ENCODE peak calls at places on chromosome 14, in four cellular contexts. One of them, this sample, is unnamed.

GRCh38 chr14:21796912-21797311 is 123.3 kb upstream of the OR4E1 start:
- DNase-seq in AG08396: no peak
- DNase-seq in iris pigment epithelial cell: no peak
- DNase-seq in B cell: no peak
- DNase-seq in this sample: no peak

GRCh38 chr14:58866386-58866785 is 228.6 kb downstream of the DACT1 start:
- DNase-seq in B cell: no peak
- DNase-seq in iris pigment epithelial cell: no peak
- DNase-seq in AG08396: no peak
- DNase-seq in this sample: peak; percentile 16

GRCh38 chr14:24941719-24942118 is 108.2 kb downstream of the STXBP6 start:
- DNase-seq in AG08396: no peak
- DNase-seq in B cell: no peak
- DNase-seq in iris pigment epithelial cell: no peak
- DNase-seq in this sample: no peak

GRCh38 chr14:105863296-105864108 is 337.1 kb downstream of the TMEM121 start:
- DNase-seq in B cell: no peak
- DNase-seq in AG08396: no peak
- DNase-seq in iris pigment epithelial cell: no peak
- DNase-seq in this sample: no peak

GRCh38 chr14:54356172-54356571 is 40.6 kb upstream of the CDKN3 start:
- DNase-seq in iris pigment epithelial cell: peak; percentile 47
- DNase-seq in B cell: no peak
- DNase-seq in AG08396: no peak
- DNase-seq in this sample: no peak

GRCh38 chr14:26204362-26204953 is 393.4 kb downstream of the NOVA1 start:
- DNase-seq in AG08396: no peak
- DNase-seq in B cell: no peak
- DNase-seq in iris pigment epithelial cell: no peak
- DNase-seq in this sample: no peak

GRCh38 chr14:67241416-67242362 is at the start of gene PALS1:
- DNase-seq in B cell: no peak
- DNase-seq in iris pigment epithelial cell: peak; percentile 90
- DNase-seq in AG08396: peak; percentile 61
- DNase-seq in this sample: peak; percentile 69

GRCh38 chr14:105582639-105583038 is 56.3 kb downstream of the TMEM121 start:
- DNase-seq in B cell: peak; percentile 33
- DNase-seq in iris pigment epithelial cell: peak; percentile 6
- DNase-seq in AG08396: no peak
- DNase-seq in this sample: no peak

GRCh38 chr14:24078146-24078545 is 6.8 kb downstream of the CPNE6 start:
- DNase-seq in iris pigment epithelial cell: no peak
- DNase-seq in B cell: no peak
- DNase-seq in AG08396: no peak
- DNase-seq in this sample: no peak

GRCh38 chr14:96184737-96185136 is 19.9 kb upstream of the BDKRB2 start:
- DNase-seq in B cell: no peak
- DNase-seq in iris pigment epithelial cell: no peak
- DNase-seq in AG08396: no peak
- DNase-seq in this sample: peak; percentile 72

GRCh38 chr14:91660790-91661189 is 71.1 kb downstream of the CATSPERB start:
- DNase-seq in iris pigment epithelial cell: no peak
- DNase-seq in AG08396: no peak
- DNase-seq in B cell: no peak
- DNase-seq in this sample: no peak

GRCh38 chr14:99995700-99996356 is 69.4 kb upstream of the EVL start:
- DNase-seq in AG08396: peak; percentile 62
- DNase-seq in iris pigment epithelial cell: peak; percentile 60
- DNase-seq in B cell: peak; percentile 82
- DNase-seq in this sample: peak; percentile 78

GRCh38 chr14:104724981-104725771 is 1.1 kb downstream of the ADSS1 start:
- DNase-seq in B cell: no peak
- DNase-seq in iris pigment epithelial cell: peak; percentile 43
- DNase-seq in AG08396: peak; percentile 62
- DNase-seq in this sample: peak; percentile 60

GRCh38 chr14:36256131-36256801 is 64.2 kb downstream of the MBIP start:
- DNase-seq in AG08396: no peak
- DNase-seq in B cell: no peak
- DNase-seq in iris pigment epithelial cell: peak; percentile 55
- DNase-seq in this sample: no peak